ENCODE peak calls at places on chromosomes 16 and 17, in four cellular contexts. One of them, this sample, is unnamed.

GRCh38 chr16:69939821-69940585 is 11.1 kb upstream of the CLEC18A start:
- DNase-seq in HCT116: no peak
- DNase-seq in PC-3: no peak
- DNase-seq in CD8-positive, alpha-beta T cell: no peak
- DNase-seq in this sample: no peak

GRCh38 chr16:35173295-35173694 is 1713.9 kb downstream of the TP53TG3F start:
- DNase-seq in PC-3: no peak
- DNase-seq in CD8-positive, alpha-beta T cell: no peak
- DNase-seq in HCT116: no peak
- DNase-seq in this sample: no peak

GRCh38 chr16:27695161-27695560 is 145.2 kb downstream of the KATNIP start:
- DNase-seq in PC-3: no peak
- DNase-seq in CD8-positive, alpha-beta T cell: no peak
- DNase-seq in HCT116: no peak
- DNase-seq in this sample: no peak

GRCh38 chr17:76956846-76957540 is 88.8 kb downstream of the MGAT5B start:
- DNase-seq in CD8-positive, alpha-beta T cell: no peak
- DNase-seq in PC-3: no peak
- DNase-seq in HCT116: no peak
- DNase-seq in this sample: no peak

GRCh38 chr17:2361361-2361760 is 24.1 kb downstream of the SGSM2 start:
- DNase-seq in CD8-positive, alpha-beta T cell: no peak
- DNase-seq in PC-3: no peak
- DNase-seq in HCT116: no peak
- DNase-seq in this sample: no peak

GRCh38 chr16:31071861-31072260 is 2.2 kb downstream of the ZNF668 start:
- DNase-seq in HCT116: no peak
- DNase-seq in PC-3: peak; percentile 15
- DNase-seq in CD8-positive, alpha-beta T cell: no peak
- DNase-seq in this sample: no peak

GRCh38 chr17:4679652-4680051 is 24.3 kb downstream of the PELP1 start:
- DNase-seq in CD8-positive, alpha-beta T cell: no peak
- DNase-seq in PC-3: peak; percentile 81
- DNase-seq in HCT116: peak; percentile 32
- DNase-seq in this sample: no peak

GRCh38 chr17:77088455-77089117 is 52.2 kb upstream of the SEC14L1 start:
- DNase-seq in HCT116: peak; percentile 99
- DNase-seq in CD8-positive, alpha-beta T cell: peak; percentile 81
- DNase-seq in PC-3: peak; percentile 98
- DNase-seq in this sample: peak; percentile 98

GRCh38 chr17:3917391-3917931 is 1.2 kb upstream of the P2RX1 start:
- DNase-seq in CD8-positive, alpha-beta T cell: no peak
- DNase-seq in PC-3: no peak
- DNase-seq in HCT116: no peak
- DNase-seq in this sample: no peak

GRCh38 chr16:68934402-68934801 is 91.1 kb downstream of the TANGO6 start:
- DNase-seq in CD8-positive, alpha-beta T cell: no peak
- DNase-seq in PC-3: no peak
- DNase-seq in HCT116: no peak
- DNase-seq in this sample: no peak

GRCh38 chr17:77516902-77517301 is 376.1 kb downstream of the SEC14L1 start:
- DNase-seq in CD8-positive, alpha-beta T cell: no peak
- DNase-seq in HCT116: no peak
- DNase-seq in PC-3: peak; percentile 75
- DNase-seq in this sample: no peak

GRCh38 chr16:1530883-1531637 is 2.4 kb upstream of the TMEM204 start:
- DNase-seq in HCT116: no peak
- DNase-seq in CD8-positive, alpha-beta T cell: no peak
- DNase-seq in PC-3: no peak
- DNase-seq in this sample: no peak

GRCh38 chr17:71753070-71753469 is 367.8 kb upstream of the SOX9 start:
- DNase-seq in PC-3: peak; percentile 75
- DNase-seq in HCT116: no peak
- DNase-seq in CD8-positive, alpha-beta T cell: no peak
- DNase-seq in this sample: no peak

GRCh38 chr17:40563371-40564052 is 1.8 kb downstream of the CCR7 start:
- DNase-seq in PC-3: no peak
- DNase-seq in CD8-positive, alpha-beta T cell: no peak
- DNase-seq in HCT116: no peak
- DNase-seq in this sample: no peak

GRCh38 chr17:64420143-64420670 is 28.7 kb upstream of the MILR1 start:
- DNase-seq in CD8-positive, alpha-beta T cell: no peak
- DNase-seq in PC-3: peak; percentile 91
- DNase-seq in HCT116: peak; percentile 81
- DNase-seq in this sample: peak; percentile 75

GRCh38 chr17:50580636-50581035 is 20.1 kb downstream of the CACNA1G start:
- DNase-seq in CD8-positive, alpha-beta T cell: no peak
- DNase-seq in HCT116: no peak
- DNase-seq in PC-3: no peak
- DNase-seq in this sample: no peak

GRCh38 chr17:65278050-65278819 is 141.1 kb downstream of the RGS9 start:
- DNase-seq in PC-3: peak; percentile 79
- DNase-seq in HCT116: peak; percentile 57
- DNase-seq in CD8-positive, alpha-beta T cell: no peak
- DNase-seq in this sample: no peak

GRCh38 chr16:84628226-84628731 is 10.4 kb upstream of the COTL1 start:
- DNase-seq in PC-3: no peak
- DNase-seq in HCT116: no peak
- DNase-seq in CD8-positive, alpha-beta T cell: no peak
- DNase-seq in this sample: peak; percentile 75

GRCh38 chr16:22927306-22927705 is 113.3 kb downstream of the HS3ST2 start:
- DNase-seq in CD8-positive, alpha-beta T cell: no peak
- DNase-seq in PC-3: no peak
- DNase-seq in HCT116: no peak
- DNase-seq in this sample: no peak

GRCh38 chr16:14304891-14305459 is 233.9 kb downstream of the MRTFB start:
- DNase-seq in HCT116: no peak
- DNase-seq in CD8-positive, alpha-beta T cell: no peak
- DNase-seq in PC-3: no peak
- DNase-seq in this sample: no peak

GRCh38 chr16:69105501-69106361 is at the start of gene HAS3:
- DNase-seq in HCT116: peak; percentile 69
- DNase-seq in PC-3: peak; percentile 75
- DNase-seq in CD8-positive, alpha-beta T cell: no peak
- DNase-seq in this sample: peak; percentile 55

GRCh38 chr17:78923660-78924453 is 1.3 kb downstream of the TIMP2 start:
- DNase-seq in PC-3: peak; percentile 92
- DNase-seq in HCT116: peak; percentile 69
- DNase-seq in CD8-positive, alpha-beta T cell: peak; percentile 30
- DNase-seq in this sample: peak; percentile 97

GRCh38 chr17:79812969-79813825 is 16.3 kb upstream of the CBX8 start:
- DNase-seq in PC-3: no peak
- DNase-seq in HCT116: no peak
- DNase-seq in CD8-positive, alpha-beta T cell: no peak
- DNase-seq in this sample: no peak

GRCh38 chr17:14201087-14201486 is 35.6 kb downstream of the CDRT15 start:
- DNase-seq in HCT116: no peak
- DNase-seq in PC-3: no peak
- DNase-seq in CD8-positive, alpha-beta T cell: peak; percentile 42
- DNase-seq in this sample: no peak

DNA sequence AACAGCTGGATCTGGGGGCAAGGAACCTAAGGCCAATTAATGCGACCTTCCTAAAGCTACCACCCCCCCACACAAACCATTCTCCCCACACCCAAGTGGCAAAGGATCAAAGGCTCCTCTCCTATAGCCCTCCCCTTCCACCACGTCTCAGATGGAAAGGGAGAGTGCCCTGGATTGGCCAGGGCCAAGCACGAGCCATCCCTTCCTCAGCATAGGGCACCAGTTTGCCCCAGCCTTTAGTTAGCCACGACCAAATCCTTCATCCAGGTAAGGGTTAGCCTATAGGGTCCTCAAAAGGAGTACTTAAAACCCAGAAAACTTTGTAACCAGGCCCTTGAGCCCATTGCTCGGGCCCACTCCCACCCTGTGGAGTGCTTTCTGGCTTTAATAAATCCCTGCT is 62.4 kb downstream of the TNFRSF13B start:
- DNase-seq in HCT116: no peak
- DNase-seq in CD8-positive, alpha-beta T cell: no peak
- DNase-seq in PC-3: no peak
- DNase-seq in this sample: no peak
- H3K27ac ChIP-seq in HCT116: no peak overlapping the region
- H3K27ac ChIP-seq in CD8-positive, alpha-beta T cell: no peak overlapping the region
- H3K27ac ChIP-seq in PC-3: no peak overlapping the region
- H3K27ac ChIP-seq in this sample: no peak overlapping the region

GRCh38 chr16:86519007-86519648 is 8.8 kb downstream of the FOXF1 start:
- DNase-seq in HCT116: no peak
- DNase-seq in CD8-positive, alpha-beta T cell: no peak
- DNase-seq in PC-3: no peak
- DNase-seq in this sample: no peak

GRCh38 chr16:86517033-86517432 is 6.7 kb downstream of the FOXF1 start:
- DNase-seq in PC-3: no peak
- DNase-seq in HCT116: no peak
- DNase-seq in CD8-positive, alpha-beta T cell: no peak
- DNase-seq in this sample: no peak

GRCh38 chr16:86515780-86516617 is 5.7 kb downstream of the FOXF1 start:
- DNase-seq in CD8-positive, alpha-beta T cell: no peak
- DNase-seq in PC-3: no peak
- DNase-seq in HCT116: no peak
- DNase-seq in this sample: no peak

GRCh38 chr16:86516618-86517003 is 6.3 kb downstream of the FOXF1 start:
- DNase-seq in HCT116: no peak
- DNase-seq in PC-3: no peak
- DNase-seq in CD8-positive, alpha-beta T cell: no peak
- DNase-seq in this sample: no peak

DNA sequence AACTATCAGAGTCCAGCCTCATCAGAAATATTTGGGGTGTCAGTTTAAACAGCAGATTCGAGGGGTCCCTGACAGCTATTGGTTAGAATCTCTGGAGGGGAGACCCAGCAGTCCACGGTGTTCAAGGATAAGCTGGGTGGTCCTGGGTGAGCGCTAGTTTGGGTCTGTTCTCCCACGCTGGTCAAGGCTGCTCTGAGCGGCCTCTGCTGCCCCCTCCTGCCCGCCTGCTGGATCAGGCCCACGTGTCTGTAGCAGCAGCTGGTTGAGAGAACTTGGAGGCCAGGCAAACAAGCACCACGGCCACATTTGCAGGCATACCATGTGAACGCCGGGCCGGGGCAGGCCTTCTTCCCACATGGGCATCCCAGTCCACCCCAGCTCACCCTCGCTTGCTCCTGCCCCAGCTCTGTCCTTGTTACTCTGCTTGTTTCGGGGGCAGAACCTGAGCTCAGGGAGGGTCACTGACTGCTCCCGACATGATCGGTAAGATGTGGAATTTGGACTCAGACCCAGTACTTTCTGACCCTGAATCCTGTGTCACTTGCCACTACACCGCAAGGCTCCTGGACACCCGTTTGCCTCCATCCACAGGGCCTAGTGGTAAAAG is 7.4 kb downstream of the FOXF1 start:
- DNase-seq in HCT116: peak; percentile 51
- DNase-seq in CD8-positive, alpha-beta T cell: no peak
- DNase-seq in PC-3: peak; percentile 44
- DNase-seq in this sample: peak; percentile 8
- TF ChIP-seq CTCF in HCT116: peak; percentile 91
- TF ChIP-seq CTCF in CD8-positive, alpha-beta T cell: no peak
- TF ChIP-seq CTCF in PC-3: peak; percentile 76
- TF ChIP-seq CTCF in this sample: peak; percentile 35

GRCh38 chr17:6474906-6475305 is 30.7 kb downstream of the PIMREG start:
- DNase-seq in CD8-positive, alpha-beta T cell: no peak
- DNase-seq in PC-3: no peak
- DNase-seq in HCT116: no peak
- DNase-seq in this sample: no peak
- H3K27ac ChIP-seq in CD8-positive, alpha-beta T cell: no peak overlapping the region
- H3K27ac ChIP-seq in PC-3: no peak overlapping the region
- H3K27ac ChIP-seq in HCT116: no peak overlapping the region
- H3K27ac ChIP-seq in this sample: no peak overlapping the region

GRCh38 chr17:44199553-44200477 is at the start of gene ATXN7L3:
- DNase-seq in HCT116: peak; percentile 94
- DNase-seq in PC-3: peak; percentile 99
- DNase-seq in CD8-positive, alpha-beta T cell: peak; percentile 99
- DNase-seq in this sample: peak; percentile 97

GRCh38 chr17:44197107-44197506 is 2.6 kb downstream of the ATXN7L3 start:
- DNase-seq in PC-3: no peak
- DNase-seq in CD8-positive, alpha-beta T cell: no peak
- DNase-seq in HCT116: no peak
- DNase-seq in this sample: no peak

GRCh38 chr17:44198721-44199552 is 747 bp downstream of the ATXN7L3 start:
- DNase-seq in HCT116: no peak
- DNase-seq in CD8-positive, alpha-beta T cell: peak; percentile 42
- DNase-seq in PC-3: peak; percentile 55
- DNase-seq in this sample: peak; percentile 46

GRCh38 chr17:44200478-44201155 is 933 bp upstream of the ATXN7L3 start:
- DNase-seq in HCT116: no peak
- DNase-seq in PC-3: no peak
- DNase-seq in CD8-positive, alpha-beta T cell: no peak
- DNase-seq in this sample: peak; percentile 19

GRCh38 chr17:44197980-44198720 is 1.5 kb downstream of the ATXN7L3 start:
- DNase-seq in PC-3: peak; percentile 64
- DNase-seq in CD8-positive, alpha-beta T cell: peak; percentile 22
- DNase-seq in HCT116: peak; percentile 57
- DNase-seq in this sample: peak; percentile 64
- TF ChIP-seq CTCF in PC-3: peak; percentile 48
- TF ChIP-seq CTCF in CD8-positive, alpha-beta T cell: no peak
- TF ChIP-seq CTCF in HCT116: no peak
- TF ChIP-seq CTCF in this sample: peak; percentile 36

DNA sequence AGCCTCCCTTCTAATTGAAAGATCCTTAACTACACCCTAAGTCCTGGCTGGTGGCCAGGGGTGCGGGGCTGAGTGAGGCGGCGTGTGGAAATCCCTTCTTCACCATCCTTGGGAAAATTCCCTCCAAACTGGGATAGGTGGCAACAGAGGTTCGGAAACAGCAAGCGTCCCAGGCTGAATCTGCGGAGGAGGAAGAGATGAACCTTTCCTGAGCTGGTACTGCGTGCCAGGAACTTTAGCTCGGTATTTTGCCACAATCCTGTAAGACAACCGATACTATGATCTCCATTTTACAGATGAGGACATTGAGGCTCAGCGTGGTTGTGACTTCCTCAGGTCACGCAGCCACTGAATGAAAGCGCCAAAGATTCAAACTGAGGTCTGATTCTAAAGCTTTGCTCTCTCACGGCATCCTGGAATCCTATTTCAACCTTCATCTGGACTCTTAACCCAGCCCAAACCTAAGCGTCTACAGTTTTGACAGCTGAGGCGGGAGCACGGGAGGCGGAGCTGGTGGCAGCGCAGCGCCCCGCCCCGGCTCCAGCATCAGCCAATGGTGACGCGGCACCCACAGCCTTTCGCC is 570 bp upstream of the CYLD start:
- DNase-seq in HCT116: no peak
- DNase-seq in CD8-positive, alpha-beta T cell: no peak
- DNase-seq in PC-3: no peak
- DNase-seq in this sample: no peak
- H3K27ac ChIP-seq in HCT116: no peak overlapping the region
- H3K27ac ChIP-seq in CD8-positive, alpha-beta T cell: peak overlapping the region; percentile 49
- H3K27ac ChIP-seq in PC-3: no peak overlapping the region
- H3K27ac ChIP-seq in this sample: peak overlapping the region; percentile 70

GRCh38 chr17:29597361-29598172 is 4.6 kb downstream of the ANKRD13B start:
- DNase-seq in PC-3: no peak
- DNase-seq in HCT116: no peak
- DNase-seq in CD8-positive, alpha-beta T cell: no peak
- DNase-seq in this sample: no peak
- TF ChIP-seq CTCF in PC-3: no peak
- TF ChIP-seq CTCF in HCT116: no peak
- TF ChIP-seq CTCF in CD8-positive, alpha-beta T cell: no peak
- TF ChIP-seq CTCF in this sample: no peak